ENCODE peak calls at places on chromosome 5, in four cellular contexts. S is H1, V is H9, A is IMR-90. Z is an unnamed sample.

GRCh38 chr5:62582198-62582597 is 3.6 kb downstream of the LRRC70 start:
- DNase-seq in S (no peak), V (no peak), A (no peak), Z (no peak)

GRCh38 chr5:149731617-149732400 is 1.7 kb downstream of the PPARGC1B start:
- DNase-seq in S (peak; percentile 68), V (peak; percentile 88), A (peak; percentile 58), Z (peak; percentile 93)

GRCh38 chr5:149611327-149611726 is 30.0 kb downstream of the ARHGEF37 start:
- DNase-seq in S (no peak), V (no peak), A (peak; percentile 94), Z (no peak)

GRCh38 chr5:141411575-141411974 is 1.2 kb upstream of the PCDHGA10 start:
- DNase-seq in S (no peak), V (no peak), A (no peak), Z (no peak)

GRCh38 chr5:121378559-121379359 is 472.9 kb upstream of the FTMT start:
- DNase-seq in S (no peak), V (peak; percentile 52), A (no peak), Z (peak; percentile 69)

GRCh38 chr5:127892467-127893207 is 189.4 kb downstream of the CCDC192 start:
- DNase-seq in S (no peak), V (no peak), A (peak; percentile 68), Z (no peak)

GRCh38 chr5:132484386-132484715 is 6.2 kb downstream of the IRF1 start:
- DNase-seq in S (no peak), V (no peak), A (no peak), Z (no peak)

GRCh38 chr5:92687793-92688467 is 893.1 kb downstream of the NR2F1-AS1 start:
- DNase-seq in S (peak; percentile 3), V (peak; percentile 24), A (peak; percentile 78), Z (peak; percentile 68)

GRCh38 chr5:4661851-4662250 is 478.3 kb upstream of the ADAMTS16 start:
- DNase-seq in S (no peak), V (no peak), A (no peak), Z (no peak)

GRCh38 chr5:30604648-30605262 is 588.7 kb upstream of the CDH6 start:
- DNase-seq in S (no peak), V (no peak), A (no peak), Z (no peak)

GRCh38 chr5:177472460-177473441 is 683 bp downstream of the DBN1 start:
- DNase-seq in S (no peak), V (no peak), A (no peak), Z (peak; percentile 56)

GRCh38 chr5:179679014-179679674 is 1.7 kb downstream of the CBY3 start:
- DNase-seq in S (peak; percentile 81), V (peak; percentile 91), A (peak; percentile 40), Z (peak; percentile 93)

GRCh38 chr5:173885481-173886010 is 2.6 kb upstream of the CPEB4 start:
- DNase-seq in S (no peak), V (no peak), A (no peak), Z (peak; percentile 55)

GRCh38 chr5:94832685-94833084 is 214.2 kb downstream of the SLF1 start:
- DNase-seq in S (no peak), V (no peak), A (no peak), Z (peak; percentile 11)

GRCh38 chr5:171429543-171429910 is 10.1 kb downstream of the FGF18 start:
- DNase-seq in S (no peak), V (peak; percentile 19), A (no peak), Z (no peak)

GRCh38 chr5:67805666-67806348 is 409.7 kb upstream of the PIK3R1 start:
- DNase-seq in S (no peak), V (peak; percentile 67), A (no peak), Z (peak; percentile 95)

GRCh38 chr5:129904102-129904666 is at the start of gene CHSY3:
- DNase-seq in S (peak; percentile 33), V (peak; percentile 88), A (peak; percentile 54), Z (peak; percentile 89)

GRCh38 chr5:132110930-132111329 is 37.3 kb downstream of the CSF2 start:
- DNase-seq in S (no peak), V (no peak), A (peak; percentile 71), Z (no peak)

GRCh38 chr5:177427919-177428573 is 1.6 kb downstream of the GRK6 start:
- DNase-seq in S (no peak), V (no peak), A (no peak), Z (no peak)

GRCh38 chr5:387491-388265 is 55.3 kb upstream of the EXOC3 start:
- DNase-seq in S (no peak), V (no peak), A (no peak), Z (no peak)

GRCh38 chr5:86864022-86864421 is 246.3 kb downstream of the COX7C start:
- DNase-seq in S (no peak), V (no peak), A (no peak), Z (no peak)

GRCh38 chr5:979100-979817 is 29.3 kb upstream of the NKD2 start:
- DNase-seq in S (no peak), V (no peak), A (no peak), Z (no peak)

GRCh38 chr5:110623875-110624274 is 102.6 kb downstream of the TMEM232 start:
- DNase-seq in S (no peak), V (no peak), A (peak; percentile 50), Z (peak; percentile 3)
- H3K4me2 ChIP-seq in S (no peak overlapping the region), V (no peak overlapping the region), A (no peak overlapping the region), Z (no peak overlapping the region)

GRCh38 chr5:119321569-119322311 is 34.1 kb upstream of the TNFAIP8 start:
- DNase-seq in S (no peak), V (no peak), A (no peak), Z (no peak)
- H2BK120ac ChIP-seq in S (no peak overlapping the region), V (no peak overlapping the region), A (peak overlapping the region; percentile 97), Z (no peak overlapping the region)

GRCh38 chr5:154388842-154389241 is 57.0 kb upstream of the SAP30L start:
- DNase-seq in S (no peak), V (no peak), A (no peak), Z (peak; percentile 68)
- H4K5ac ChIP-seq in S (no peak overlapping the region), V (no peak overlapping the region), A (no peak overlapping the region), Z (no peak overlapping the region)

GRCh38 chr5:79562351-79563246 is 48.7 kb upstream of the HOMER1 start:
- DNase-seq in S (no peak), V (no peak), A (peak; percentile 69), Z (peak; percentile 45)
- H3K4me2 ChIP-seq in S (peak overlapping the region; percentile 15), V (no peak overlapping the region), A (peak overlapping the region; percentile 64), Z (no peak overlapping the region)

DNA sequence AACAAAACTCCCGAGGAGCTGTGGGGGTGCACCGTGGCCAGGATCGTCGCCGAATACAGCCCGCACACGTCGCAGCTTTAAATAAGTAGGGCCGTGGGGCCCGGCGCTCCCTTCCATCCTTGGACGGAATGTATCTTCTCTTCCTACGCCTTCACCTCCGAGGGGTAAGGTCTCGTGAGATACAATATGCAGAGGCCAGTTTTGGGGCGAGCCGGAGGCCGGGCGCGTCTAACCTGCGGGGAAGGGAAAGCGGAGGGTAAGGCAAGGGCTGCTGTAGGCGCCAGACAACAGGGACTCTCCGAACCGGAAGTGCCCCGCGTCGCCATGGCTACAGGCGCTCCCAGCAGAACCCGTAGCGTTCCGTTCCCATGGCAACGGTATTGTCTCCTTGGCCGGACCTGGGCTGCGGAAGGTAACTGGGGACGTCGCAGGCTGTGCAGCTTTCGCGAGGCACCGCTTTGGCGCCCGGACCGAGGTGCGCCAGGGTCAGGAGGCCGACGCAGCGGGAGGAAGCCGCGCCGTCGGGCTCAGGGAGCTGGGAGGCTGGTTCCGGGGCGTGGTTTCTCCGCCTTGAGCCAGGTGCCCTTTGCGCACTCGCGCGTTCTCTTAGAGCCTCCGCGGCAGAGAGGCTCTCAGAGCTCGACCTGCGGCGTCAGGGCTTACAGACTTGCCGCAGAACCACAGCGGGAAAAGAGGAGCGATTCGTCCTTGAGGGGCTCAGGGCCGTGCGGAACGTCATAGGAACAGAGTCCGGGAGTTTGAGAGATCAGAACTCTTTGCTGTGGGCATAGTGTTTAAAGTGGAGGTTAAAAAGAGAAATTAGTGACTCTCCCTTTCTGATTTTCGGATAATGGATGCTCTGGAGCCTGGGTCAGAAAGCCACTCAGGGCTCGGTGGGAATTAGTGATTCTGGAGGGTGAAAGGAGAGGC is at the start of gene TTC23L:
- DNase-seq in S (peak; percentile 90), V (peak; percentile 97), A (peak; percentile 79), Z (peak; percentile 99)
- H2BK120ac ChIP-seq in S (peak within 1 kb of the TSS; percentile 31), V (no peak within 1 kb of the TSS), A (peak within 1 kb of the TSS; percentile 80), Z (no peak within 1 kb of the TSS)

DNA sequence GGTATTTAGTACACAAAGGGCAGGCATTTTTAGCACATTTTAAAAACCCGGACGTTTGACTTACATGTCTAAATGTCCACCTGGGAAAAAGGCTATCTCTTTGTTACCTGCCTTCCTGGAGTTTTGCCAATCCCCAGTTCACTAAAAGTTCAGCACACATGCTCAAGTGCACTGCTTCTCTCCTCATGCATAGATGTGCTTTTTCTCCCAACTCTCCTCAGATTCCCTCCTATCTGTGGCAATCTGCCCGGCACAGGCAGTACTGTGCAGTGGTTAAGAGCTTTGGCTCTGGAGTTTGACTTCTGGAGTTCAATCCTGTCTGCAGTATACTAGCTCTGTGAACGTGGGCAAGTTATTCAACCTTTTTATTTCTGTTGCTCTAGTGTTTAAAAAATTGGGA is 8.3 kb upstream of the CCNO start:
- DNase-seq in S (no peak), V (no peak), A (no peak), Z (no peak)
- H4K5ac ChIP-seq in S (no peak overlapping the region), V (no peak overlapping the region), A (no peak overlapping the region), Z (no peak overlapping the region)

GRCh38 chr5:147411612-147412310 is 98.1 kb downstream of the DPYSL3 start:
- DNase-seq in S (no peak), V (no peak), A (no peak), Z (no peak)
- H3K4me2 ChIP-seq in S (no peak overlapping the region), V (no peak overlapping the region), A (no peak overlapping the region), Z (no peak overlapping the region)